ENCODE peak calls at places on chromosomes 16 and 17, in eight cellular contexts. I is thoracic aorta, X is cardiac muscle cell, G is Peyer's patch, Z is brain microvascular endothelial cell, K is kidney epithelial cell, S is adrenal gland, C is pancreas. N is an unnamed sample.

GRCh38 chr17:76732734-76733617 is 4.2 kb downstream of the SRSF2 start:
- DNase-seq in I (no peak), X (peak; percentile 51), G (no peak), Z (no peak), K (no peak), S (no peak), C (no peak), N (no peak)

GRCh38 chr17:11928436-11928835 is 68.8 kb downstream of the ZNF18 start:
- DNase-seq in I (no peak), X (no peak), G (no peak), Z (no peak), K (no peak), S (no peak), C (no peak), N (no peak)

GRCh38 chr16:47311738-47312505 is 148.9 kb downstream of the ITFG1 start:
- DNase-seq in I (no peak), X (peak; percentile 8), G (no peak), Z (no peak), K (peak; percentile 39), S (no peak), C (no peak), N (no peak)

GRCh38 chr16:16041196-16041892 is 91.9 kb downstream of the ABCC1 start:
- DNase-seq in I (no peak), X (no peak), G (no peak), Z (no peak), K (no peak), S (no peak), C (no peak), N (no peak)

GRCh38 chr17:1908699-1909309 is 79.0 kb downstream of the RPA1 start:
- DNase-seq in I (peak; percentile 7), X (peak; percentile 83), G (peak; percentile 31), Z (peak; percentile 65), K (peak; percentile 23), S (peak; percentile 72), C (peak; percentile 80), N (peak; percentile 14)

GRCh38 chr17:61400786-61401279 is 1.2 kb downstream of the TBX2 start:
- DNase-seq in I (no peak), X (peak; percentile 52), G (no peak), Z (no peak), K (no peak), S (no peak), C (no peak), N (no peak)

GRCh38 chr17:77416096-77416713 is 275.4 kb downstream of the SEC14L1 start:
- DNase-seq in I (no peak), X (no peak), G (no peak), Z (no peak), K (no peak), S (no peak), C (no peak), N (no peak)

GRCh38 chr16:50188619-50189136 is 35.6 kb downstream of the TENT4B start:
- DNase-seq in I (no peak), X (no peak), G (no peak), Z (no peak), K (no peak), S (peak; percentile 7), C (no peak), N (no peak)

GRCh38 chr16:81601008-81601428 is 156.4 kb downstream of the CMIP start:
- DNase-seq in I (no peak), X (peak; percentile 70), G (no peak), Z (peak; percentile 66), K (no peak), S (no peak), C (no peak), N (no peak)

GRCh38 chr17:17088511-17089205 is 46.4 kb downstream of the MPRIP start:
- DNase-seq in I (no peak), X (no peak), G (no peak), Z (no peak), K (no peak), S (no peak), C (no peak), N (no peak)

GRCh38 chr17:15945493-15946209 is 721 bp downstream of the ADORA2B start:
- DNase-seq in I (no peak), X (peak; percentile 42), G (no peak), Z (no peak), K (no peak), S (no peak), C (peak; percentile 31), N (no peak)

GRCh38 chr17:80936218-80936617 is 55.4 kb upstream of the CHMP6 start:
- DNase-seq in I (no peak), X (no peak), G (no peak), Z (no peak), K (no peak), S (no peak), C (no peak), N (no peak)

GRCh38 chr17:8151120-8151640 is 1.0 kb downstream of the PER1 start:
- DNase-seq in I (peak; percentile 62), X (peak; percentile 96), G (peak; percentile 88), Z (peak; percentile 92), K (no peak), S (peak; percentile 97), C (peak; percentile 84), N (no peak)

GRCh38 chr16:67884684-67885083 is at the start of gene NRN1L:
- DNase-seq in I (peak; percentile 55), X (peak; percentile 95), G (peak; percentile 31), Z (peak; percentile 84), K (peak; percentile 25), S (peak; percentile 93), C (peak; percentile 61), N (peak; percentile 39)

GRCh38 chr17:2058521-2059124 is 3.7 kb downstream of the HIC1 start:
- DNase-seq in I (no peak), X (peak; percentile 93), G (peak; percentile 83), Z (peak; percentile 37), K (no peak), S (peak; percentile 66), C (peak; percentile 77), N (no peak)

GRCh38 chr16:71846443-71846842 is 667 bp downstream of the ATXN1L start:
- DNase-seq in I (no peak), X (peak; percentile 27), G (no peak), Z (peak; percentile 2), K (no peak), S (no peak), C (no peak), N (no peak)

GRCh38 chr17:77235370-77236080 is 94.8 kb downstream of the SEC14L1 start:
- DNase-seq in I (no peak), X (peak; percentile 94), G (no peak), Z (peak; percentile 60), K (peak; percentile 43), S (no peak), C (no peak), N (peak; percentile 59)

GRCh38 chr17:58254803-58255202 is 16.4 kb downstream of the LPO start:
- DNase-seq in I (no peak), X (no peak), G (no peak), Z (no peak), K (no peak), S (no peak), C (no peak), N (no peak)

GRCh38 chr17:5958850-5959249 is 111.3 kb upstream of the WSCD1 start:
- DNase-seq in I (no peak), X (no peak), G (no peak), Z (no peak), K (no peak), S (no peak), C (no peak), N (no peak)

GRCh38 chr17:2564876-2565275 is 28.6 kb upstream of the PAFAH1B1 start:
- DNase-seq in I (no peak), X (peak; percentile 35), G (no peak), Z (no peak), K (peak; percentile 26), S (no peak), C (peak; percentile 14), N (no peak)

GRCh38 chr16:85014311-85014710 is 3.0 kb upstream of the ZDHHC7 start:
- DNase-seq in I (no peak), X (no peak), G (no peak), Z (no peak), K (no peak), S (no peak), C (no peak), N (no peak)

GRCh38 chr16:81608515-81609209 is 164.1 kb downstream of the CMIP start:
- DNase-seq in I (no peak), X (peak; percentile 78), G (peak; percentile 40), Z (peak; percentile 71), K (no peak), S (no peak), C (no peak), N (no peak)

GRCh38 chr16:20838250-20838649 is 31.9 kb downstream of the REXO5 start:
- DNase-seq in I (no peak), X (no peak), G (no peak), Z (no peak), K (no peak), S (no peak), C (no peak), N (no peak)

GRCh38 chr17:80822700-80823410 is 168.8 kb upstream of the CHMP6 start:
- DNase-seq in I (no peak), X (no peak), G (no peak), Z (no peak), K (no peak), S (no peak), C (no peak), N (no peak)

GRCh38 chr16:66830422-66831404 is at the start of gene NAE1:
- DNase-seq in I (no peak), X (peak; percentile 92), G (peak; percentile 75), Z (peak; percentile 59), K (peak; percentile 47), S (peak; percentile 90), C (peak; percentile 91), N (peak; percentile 32)

GRCh38 chr17:54085934-54086333 is 263.2 kb downstream of the KIF2B start:
- DNase-seq in I (no peak), X (peak; percentile 21), G (no peak), Z (no peak), K (no peak), S (no peak), C (peak; percentile 17), N (no peak)
- TF ChIP-seq CTCF in I (no peak), X (no peak), G (no peak), Z (no peak), K (no peak), S (no peak), C (no peak), N (no peak)

GRCh38 chr17:50161911-50162288 is 3.9 kb upstream of the SGCA start:
- DNase-seq in I (no peak), X (no peak), G (no peak), Z (no peak), K (no peak), S (no peak), C (no peak), N (no peak)
- H3K4me3 ChIP-seq in I (peak overlapping the region; percentile 74), X (no peak overlapping the region), G (peak overlapping the region; percentile 47), Z (peak overlapping the region; percentile 71), K (no peak overlapping the region), S (no peak overlapping the region), C (no peak overlapping the region), N (no peak overlapping the region)

GRCh38 chr16:19389246-19389645 is 28.4 kb upstream of the TMC5 start:
- DNase-seq in I (no peak), X (peak; percentile 43), G (peak; percentile 39), Z (no peak), K (no peak), S (peak; percentile 29), C (peak; percentile 71), N (no peak)
- H3K27me3 ChIP-seq in I (no peaks in the 10 kb centered on the region), X (no peaks in the 10 kb centered on the region), G (no peaks in the 10 kb centered on the region), Z (no peaks in the 10 kb centered on the region), K (no peaks in the 10 kb centered on the region), S (peaks cover 6% of the 10 kb centered on the region), C (no peaks in the 10 kb centered on the region), N (no peaks in the 10 kb centered on the region)

DNA sequence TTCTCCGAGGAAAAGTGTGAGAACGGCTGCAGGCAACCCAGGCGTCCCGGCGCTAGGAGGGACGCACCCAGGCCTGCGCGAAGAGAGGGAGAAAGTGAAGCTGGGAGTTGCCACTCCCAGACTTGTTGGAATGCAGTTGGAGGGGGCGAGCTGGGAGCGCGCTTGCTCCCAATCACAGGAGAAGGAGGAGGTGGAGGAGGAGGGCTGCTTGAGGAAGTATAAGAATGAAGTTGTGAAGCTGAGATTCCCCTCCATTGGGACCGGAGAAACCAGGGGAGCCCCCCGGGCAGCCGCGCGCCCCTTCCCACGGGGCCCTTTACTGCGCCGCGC is at the start of gene ERBB2:
- DNase-seq in I (no peak), X (peak; percentile 82), G (no peak), Z (peak; percentile 68), K (peak; percentile 42), S (no peak), C (peak; percentile 69), N (peak; percentile 33)
- TF ChIP-seq CTCF in I (no peak), X (no peak), G (no peak), Z (no peak), K (no peak), S (no peak), C (no peak), N (no peak)

N was measured in BJ.